ENCODE peak calls at places on chromosomes 7 and 10, in four cellular contexts. S is GM20000, G is nephron progenitor cell, M is AG09309. Z is an unnamed sample.
A peak's percentile ranks its signal among the peaks of the same experiment; 100 is the strongest.

GRCh38 chr10:51301644-51302043 is 227.4 kb downstream of the PRKG1 start:
- DNase-seq in S (no peak), G (peak; percentile 4), M (no peak), Z (no peak)

GRCh38 chr7:15889501-15889900 is 203.0 kb upstream of the MEOX2 start:
- DNase-seq in S (no peak), G (no peak), M (no peak), Z (no peak)

GRCh38 chr7:142798451-142799438 is 28.0 kb downstream of the PRSS2 start:
- DNase-seq in S (no peak), G (no peak), M (no peak), Z (no peak)

GRCh38 chr7:96069361-96069760 is 252.5 kb downstream of the SLC25A13 start:
- DNase-seq in S (no peak), G (no peak), M (no peak), Z (no peak)

GRCh38 chr7:2785071-2785500 is 59.0 kb downstream of the GNA12 start:
- DNase-seq in S (peak; percentile 71), G (no peak), M (no peak), Z (no peak)

GRCh38 chr7:104206841-104207240 is 972 bp downstream of the ORC5 start:
- DNase-seq in S (no peak), G (no peak), M (no peak), Z (no peak)

GRCh38 chr7:40331915-40332314 is 197.1 kb downstream of the SUGCT start:
- DNase-seq in S (no peak), G (no peak), M (peak; percentile 57), Z (no peak)

GRCh38 chr7:117190746-117191435 is 132.0 kb downstream of the WNT2 start:
- DNase-seq in S (no peak), G (no peak), M (no peak), Z (no peak)

GRCh38 chr7:155269766-155270585 is 27.7 kb upstream of the INSIG1 start:
- DNase-seq in S (no peak), G (no peak), M (no peak), Z (no peak)